ENCODE peak calls at places on chromosome 22, in five cellular contexts. T, W, Y, F and E are unnamed samples.
A peak's percentile ranks its signal among the peaks of the same experiment; 100 is the strongest.

GRCh38 chr22:35568751-35569725 is 28.4 kb downstream of the RASD2 start:
- DNase-seq in T (no peak), W (no peak), Y (peak; percentile 44), F (no peak), E (no peak)

GRCh38 chr22:17430298-17430900 is 61.1 kb downstream of the CECR2 start:
- DNase-seq in T (no peak), W (no peak), Y (peak; percentile 37), F (no peak), E (no peak)

GRCh38 chr22:44326549-44326881 is 13.8 kb upstream of the SHISAL1 start:
- DNase-seq in T (no peak), W (no peak), Y (no peak), F (no peak), E (no peak)

GRCh38 chr22:19447388-19448075 is at the start of gene C22orf39:
- DNase-seq in T (peak; percentile 92), W (peak; percentile 93), Y (peak; percentile 92), F (peak; percentile 98), E (peak; percentile 60)

GRCh38 chr22:39514373-39514973 is 5.9 kb upstream of the ATF4 start:
- DNase-seq in T (no peak), W (peak; percentile 80), Y (peak; percentile 57), F (no peak), E (no peak)

GRCh38 chr22:43818981-43819690 is 7.0 kb upstream of the EFCAB6 start:
- DNase-seq in T (peak; percentile 1), W (no peak), Y (no peak), F (no peak), E (peak; percentile 29)

GRCh38 chr22:39567135-39567946 is 3.2 kb upstream of the CACNA1I start:
- DNase-seq in T (no peak), W (no peak), Y (no peak), F (no peak), E (no peak)

GRCh38 chr22:23815781-23816551 is 22.8 kb downstream of the DERL3 start:
- DNase-seq in T (peak; percentile 62), W (no peak), Y (no peak), F (no peak), E (no peak)

GRCh38 chr22:42368379-42369249 is 63.6 kb downstream of the NFAM1 start:
- DNase-seq in T (no peak), W (peak; percentile 40), Y (no peak), F (no peak), E (no peak)

GRCh38 chr22:45804986-45805325 is 133.3 kb downstream of the ATXN10 start:
- DNase-seq in T (no peak), W (no peak), Y (peak; percentile 96), F (no peak), E (no peak)

GRCh38 chr22:43060213-43060612 is 29.0 kb downstream of the TTLL1 start:
- DNase-seq in T (no peak), W (peak; percentile 71), Y (no peak), F (peak; percentile 52), E (no peak)

GRCh38 chr22:45190473-45190872 is 26.7 kb downstream of the NUP50 start:
- DNase-seq in T (no peak), W (no peak), Y (no peak), F (no peak), E (no peak)

GRCh38 chr22:23302171-23303002 is 122.1 kb downstream of the BCR start:
- DNase-seq in T (peak; percentile 16), W (no peak), Y (peak; percentile 54), F (no peak), E (no peak)

GRCh38 chr22:27754247-27754887 is 47.2 kb downstream of the MN1 start:
- DNase-seq in T (no peak), W (no peak), Y (no peak), F (no peak), E (peak; percentile 56)

GRCh38 chr22:27836181-27836580 is 34.6 kb upstream of the MN1 start:
- DNase-seq in T (no peak), W (no peak), Y (no peak), F (no peak), E (no peak)

GRCh38 chr22:23677701-23677995 is 13.2 kb upstream of the RGL4 start:
- DNase-seq in T (no peak), W (no peak), Y (no peak), F (no peak), E (no peak)

GRCh38 chr22:22619765-22620414 is 24.5 kb upstream of the GGTLC2 start:
- DNase-seq in T (no peak), W (no peak), Y (no peak), F (no peak), E (no peak)

GRCh38 chr22:17486313-17486712 is 77.0 kb upstream of the SLC25A18 start:
- DNase-seq in T (no peak), W (no peak), Y (no peak), F (no peak), E (no peak)

GRCh38 chr22:46111645-46112306 is 38.5 kb upstream of the PPARA start:
- DNase-seq in T (no peak), W (no peak), Y (no peak), F (no peak), E (no peak)

GRCh38 chr22:32144875-32145274 is 14.2 kb downstream of the C22orf42 start:
- DNase-seq in T (no peak), W (no peak), Y (no peak), F (no peak), E (no peak)

GRCh38 chr22:22422629-22423112 is 85.9 kb downstream of the ZNF280B start:
- DNase-seq in T (peak; percentile 33), W (peak; percentile 73), Y (peak; percentile 69), F (peak; percentile 80), E (no peak)

GRCh38 chr22:33913188-33913587 is 7.1 kb downstream of the LARGE1 start:
- DNase-seq in T (no peak), W (no peak), Y (no peak), F (no peak), E (no peak)

GRCh38 chr22:17744430-17744829 is 29.8 kb downstream of the BID start:
- DNase-seq in T (no peak), W (no peak), Y (no peak), F (no peak), E (no peak)

GRCh38 chr22:42473484-42474193 is 41.4 kb upstream of the NFAM1 start:
- DNase-seq in T (no peak), W (peak; percentile 65), Y (peak; percentile 62), F (no peak), E (no peak)

GRCh38 chr22:46326066-46326680 is 9.3 kb upstream of the TRMU start:
- DNase-seq in T (no peak), W (no peak), Y (no peak), F (no peak), E (no peak)

GRCh38 chr22:24002272-24002671 is 3.0 kb downstream of the GSTT4 start:
- DNase-seq in T (no peak), W (no peak), Y (no peak), F (peak; percentile 18), E (no peak)

GRCh38 chr22:26711205-26711958 is 54.0 kb downstream of the MIAT start:
- DNase-seq in T (no peak), W (no peak), Y (no peak), F (peak; percentile 72), E (no peak)

GRCh38 chr22:26615830-26616435 is 1.9 kb downstream of the CRYBB1 start:
- DNase-seq in T (no peak), W (no peak), Y (no peak), F (no peak), E (no peak)

GRCh38 chr22:19051381-19051780 is 70.8 kb downstream of the DGCR2 start:
- DNase-seq in T (no peak), W (no peak), Y (no peak), F (no peak), E (no peak)

GRCh38 chr22:33539902-33540751 is 380.1 kb downstream of the LARGE1 start:
- DNase-seq in T (peak; percentile 47), W (peak; percentile 76), Y (peak; percentile 8), F (no peak), E (no peak)

GRCh38 chr22:39314251-39314971 is 5.0 kb downstream of the RPL3 start:
- DNase-seq in T (no peak), W (no peak), Y (no peak), F (no peak), E (no peak)

GRCh38 chr22:46079861-46080821 is 70.2 kb upstream of the PPARA start:
- DNase-seq in T (peak; percentile 80), W (no peak), Y (no peak), F (no peak), E (peak; percentile 17)

GRCh38 chr22:16932577-16932976 is 75.4 kb downstream of the GAB4 start:
- DNase-seq in T (no peak), W (peak; percentile 23), Y (no peak), F (no peak), E (no peak)

GRCh38 chr22:24189249-24190158 is 8.2 kb downstream of the SUSD2 start:
- DNase-seq in T (peak; percentile 75), W (peak; percentile 81), Y (peak; percentile 37), F (peak; percentile 88), E (peak; percentile 67)

GRCh38 chr22:19265779-19266178 is 25.7 kb downstream of the CLTCL1 start:
- DNase-seq in T (no peak), W (no peak), Y (no peak), F (no peak), E (no peak)

GRCh38 chr22:20948450-20948849 is 18.6 kb upstream of the AIFM3 start:
- DNase-seq in T (no peak), W (no peak), Y (no peak), F (no peak), E (no peak)
- TF ChIP-seq CTCF in T (no peak), W (no peak), Y (no peak), F (no peak), E (no peak)

GRCh38 chr22:40597541-40598453 is 38.7 kb downstream of the MRTFA start:
- DNase-seq in T (no peak), W (no peak), Y (no peak), F (no peak), E (no peak)
- TF ChIP-seq CTCF in T (no peak), W (no peak), Y (no peak), F (no peak), E (no peak)

GRCh38 chr22:36569999-36570398 is 41.0 kb upstream of the EIF3D start:
- DNase-seq in T (no peak), W (peak; percentile 38), Y (peak; percentile 44), F (no peak), E (no peak)
- TF ChIP-seq CTCF in T (peak; percentile 14), W (peak; percentile 41), Y (peak; percentile 76), F (no peak), E (no peak)

DNA sequence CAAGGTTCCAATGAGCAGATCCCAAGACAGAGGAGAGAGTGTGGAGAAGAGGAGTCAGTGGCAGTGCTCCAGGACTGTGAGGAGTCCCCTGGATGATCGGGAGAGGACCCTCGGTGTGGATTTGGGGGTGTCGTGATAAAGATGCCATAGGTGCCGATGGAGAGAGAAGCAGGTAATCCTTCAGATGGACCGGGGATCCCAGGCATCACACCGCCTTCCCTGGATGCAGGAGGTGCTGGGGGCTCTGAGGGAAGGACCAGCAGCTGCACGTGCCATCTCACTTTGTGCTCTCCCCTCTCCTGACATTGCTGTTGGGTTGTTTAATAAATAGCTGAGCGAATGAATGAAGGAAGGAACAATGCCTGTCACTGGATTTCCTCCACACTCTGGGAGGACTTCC is 744.1 kb downstream of the BRD1 start:
- DNase-seq in T (no peak), W (no peak), Y (no peak), F (no peak), E (no peak)
- TF ChIP-seq CTCF in T (no peak), W (no peak), Y (no peak), F (no peak), E (no peak)

GRCh38 chr22:47406896-47407295 is 644.4 kb downstream of the TBC1D22A start:
- DNase-seq in T (no peak), W (no peak), Y (no peak), F (no peak), E (no peak)
- TF ChIP-seq CTCF in T (no peak), W (no peak), Y (no peak), F (no peak), E (no peak)